ENCODE peak calls at places on chromosomes 6 and 20, in six cellular contexts. W is endothelial cell; E is Calu3; P is stimulated activated naive CD8-positive, alpha-beta T cell treated with anti-CD3 and anti-CD28 coated beads, Interleukin-15, Interleukin-2, amounts not matched to agents 100 U/mL and 50 U/mL, for 24 hours; H is activated B cell treated with CpG ODN at 0.5 μM for 24 hours; Y is breast epithelium. V is an unnamed sample.

GRCh38 chr6:145015739-145016558 is 719.4 kb downstream of the EPM2A start:
- DNase-seq in W (no peak), E (peak), P (peak), H (no peak), Y (no peak), V (no peak)

GRCh38 chr6:119142051-119142450 is 63.6 kb upstream of the FAM184A start:
- DNase-seq in W (no peak), E (no peak), P (no peak), H (no peak), Y (no peak), V (no peak)

GRCh38 chr20:1336699-1337387 is 7.9 kb upstream of the SDCBP2 start:
- DNase-seq in W (no peak), E (no peak), P (no peak), H (peak), Y (peak), V (peak)

GRCh38 chr6:134035823-134036296 is 16.6 kb downstream of the SLC2A12 start:
- DNase-seq in W (no peak), E (peak), P (no peak), H (no peak), Y (peak), V (peak)

GRCh38 chr20:4875578-4876067 is 125.7 kb downstream of the SLC23A2 start:
- DNase-seq in W (no peak), E (no peak), P (no peak), H (no peak), Y (no peak), V (no peak)

GRCh38 chr20:48638546-48638945 is 189.3 kb downstream of the PREX1 start:
- DNase-seq in W (no peak), E (peak), P (no peak), H (no peak), Y (no peak), V (no peak)

GRCh38 chr20:5720696-5721095 is 29.5 kb upstream of the SHLD1 start:
- DNase-seq in W (no peak), E (no peak), P (no peak), H (no peak), Y (no peak), V (no peak)

GRCh38 chr6:83183082-83183828 is 9.8 kb downstream of the PGM3 start:
- DNase-seq in W (no peak), E (no peak), P (no peak), H (no peak), Y (no peak), V (no peak)

GRCh38 chr6:106746660-106747059 is 117.3 kb downstream of the QRSL1 start:
- DNase-seq in W (no peak), E (peak), P (no peak), H (no peak), Y (no peak), V (no peak)

GRCh38 chr20:45279992-45280391 is 25.6 kb upstream of the SLPI start:
- DNase-seq in W (no peak), E (no peak), P (no peak), H (no peak), Y (no peak), V (no peak)

GRCh38 chr6:107956586-107957164 is 1.3 kb downstream of the SEC63 start:
- DNase-seq in W (no peak), E (no peak), P (no peak), H (no peak), Y (no peak), V (no peak)

GRCh38 chr6:123467437-123467836 is 169.3 kb downstream of the TRDN start:
- DNase-seq in W (no peak), E (no peak), P (no peak), H (no peak), Y (no peak), V (no peak)

GRCh38 chr6:43801489-43802181 is 31.6 kb downstream of the VEGFA start:
- DNase-seq in W (no peak), E (no peak), P (no peak), H (no peak), Y (no peak), V (no peak)

GRCh38 chr6:91185072-91185471 is 598.2 kb upstream of the MAP3K7 start:
- DNase-seq in W (no peak), E (no peak), P (no peak), H (no peak), Y (no peak), V (no peak)

GRCh38 chr6:23905301-23905700 is 220.7 kb upstream of the NRSN1 start:
- DNase-seq in W (no peak), E (no peak), P (no peak), H (no peak), Y (no peak), V (no peak)

GRCh38 chr6:144460224-144461095 is 175.3 kb downstream of the UTRN start:
- DNase-seq in W (no peak), E (no peak), P (no peak), H (no peak), Y (no peak), V (no peak)

V was measured in anterior cingulate cortex.